ENCODE peak calls at places on chromosomes 2 and 18, in four cellular contexts. One of them, this sample, is unnamed. For H3K4me1, the result is how much of the 10 kb centered on the place peaks cover.

GRCh38 chr18:69736731-69737130 is 210.9 kb downstream of the CD226 start:
- DNase-seq in sigmoid colon: no peak
- DNase-seq in cardiac muscle cell: no peak
- DNase-seq in OCI-LY7: no peak
- DNase-seq in this sample: no peak

GRCh38 chr2:187581125-187581896 is 27.1 kb upstream of the TFPI start:
- DNase-seq in sigmoid colon: no peak
- DNase-seq in cardiac muscle cell: peak
- DNase-seq in OCI-LY7: peak
- DNase-seq in this sample: no peak

GRCh38 chr2:71423817-71424420 is 29.4 kb upstream of the DYSF start:
- DNase-seq in sigmoid colon: no peak
- DNase-seq in cardiac muscle cell: peak
- DNase-seq in OCI-LY7: no peak
- DNase-seq in this sample: no peak

GRCh38 chr2:240362216-240362755 is 73.2 kb upstream of the GPC1 start:
- DNase-seq in sigmoid colon: no peak
- DNase-seq in cardiac muscle cell: no peak
- DNase-seq in OCI-LY7: no peak
- DNase-seq in this sample: peak

GRCh38 chr2:26584191-26584590 is 57.0 kb downstream of the CIB4 start:
- DNase-seq in sigmoid colon: no peak
- DNase-seq in cardiac muscle cell: no peak
- DNase-seq in OCI-LY7: no peak
- DNase-seq in this sample: no peak

GRCh38 chr2:207219036-207219435 is 53.3 kb upstream of the KLF7 start:
- DNase-seq in sigmoid colon: no peak
- DNase-seq in cardiac muscle cell: no peak
- DNase-seq in OCI-LY7: no peak
- DNase-seq in this sample: no peak

GRCh38 chr2:134636714-134637113 is 82.1 kb downstream of the TMEM163 start:
- DNase-seq in sigmoid colon: no peak
- DNase-seq in cardiac muscle cell: no peak
- DNase-seq in OCI-LY7: no peak
- DNase-seq in this sample: no peak

GRCh38 chr2:212013656-212014055 is 524.9 kb downstream of the ERBB4 start:
- DNase-seq in sigmoid colon: no peak
- DNase-seq in cardiac muscle cell: no peak
- DNase-seq in OCI-LY7: no peak
- DNase-seq in this sample: no peak

GRCh38 chr18:5456577-5457466 is 87.0 kb downstream of the EPB41L3 start:
- DNase-seq in sigmoid colon: peak
- DNase-seq in cardiac muscle cell: peak
- DNase-seq in OCI-LY7: peak
- DNase-seq in this sample: no peak

GRCh38 chr2:239566162-239566994 is 165.6 kb upstream of the HDAC4 start:
- DNase-seq in sigmoid colon: peak
- DNase-seq in cardiac muscle cell: no peak
- DNase-seq in OCI-LY7: no peak
- DNase-seq in this sample: peak

GRCh38 chr2:75025633-75026380 is 67.4 kb downstream of the POLE4 start:
- DNase-seq in sigmoid colon: no peak
- DNase-seq in cardiac muscle cell: no peak
- DNase-seq in OCI-LY7: no peak
- DNase-seq in this sample: no peak

GRCh38 chr18:48338915-48339314 is 70.3 kb downstream of the ZBTB7C start:
- DNase-seq in sigmoid colon: no peak
- DNase-seq in cardiac muscle cell: no peak
- DNase-seq in OCI-LY7: no peak
- DNase-seq in this sample: peak

GRCh38 chr18:48975817-48976649 is 25.3 kb upstream of the SMAD7 start:
- DNase-seq in sigmoid colon: no peak
- DNase-seq in cardiac muscle cell: peak
- DNase-seq in OCI-LY7: peak
- DNase-seq in this sample: peak

GRCh38 chr2:68124321-68124720 is 33.4 kb upstream of the PNO1 start:
- DNase-seq in sigmoid colon: no peak
- DNase-seq in cardiac muscle cell: peak
- DNase-seq in OCI-LY7: no peak
- DNase-seq in this sample: no peak

GRCh38 chr18:36187826-36188721 is 777 bp downstream of the MOCOS start:
- DNase-seq in sigmoid colon: no peak
- DNase-seq in cardiac muscle cell: peak
- DNase-seq in OCI-LY7: no peak
- DNase-seq in this sample: peak

GRCh38 chr2:150279673-150280072 is 207.8 kb downstream of the RND3 start:
- DNase-seq in sigmoid colon: no peak
- DNase-seq in cardiac muscle cell: peak
- DNase-seq in OCI-LY7: no peak
- DNase-seq in this sample: no peak

GRCh38 chr18:57925706-57926105 is 118.3 kb upstream of the NEDD4L start:
- DNase-seq in sigmoid colon: no peak
- DNase-seq in cardiac muscle cell: peak
- DNase-seq in OCI-LY7: no peak
- DNase-seq in this sample: no peak

DNA sequence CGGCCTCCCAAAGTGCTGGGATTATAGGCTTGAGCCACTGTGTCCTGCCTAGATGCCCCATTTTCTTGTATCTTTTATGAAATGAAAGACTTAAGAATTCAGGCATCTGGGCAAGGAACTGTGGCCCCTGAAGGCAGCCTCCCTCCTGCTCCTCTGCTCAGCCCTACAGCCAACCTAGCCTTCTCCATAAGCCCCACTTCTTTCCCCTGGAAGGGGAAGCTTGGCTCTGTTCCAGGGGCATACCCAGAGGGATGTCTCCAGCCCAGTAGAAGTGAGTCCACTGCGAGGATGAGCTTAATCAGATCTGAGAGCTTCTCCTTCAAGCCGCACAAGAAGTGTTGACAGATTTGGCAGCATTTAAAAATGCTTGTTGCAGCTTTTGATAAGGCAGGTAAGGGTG is 39.7 kb downstream of the RHOB start:
- DNase-seq in sigmoid colon: peak
- DNase-seq in cardiac muscle cell: no peak
- DNase-seq in OCI-LY7: no peak
- DNase-seq in this sample: no peak
- H3K4me1 ChIP-seq in sigmoid colon: half or more
- H3K4me1 ChIP-seq in cardiac muscle cell: under half
- H3K4me1 ChIP-seq in OCI-LY7: under half
- H3K4me1 ChIP-seq in this sample: under half

GRCh38 chr18:55247032-55247431 is 287.8 kb upstream of the CCDC68 start:
- DNase-seq in sigmoid colon: no peak
- DNase-seq in cardiac muscle cell: no peak
- DNase-seq in OCI-LY7: no peak
- DNase-seq in this sample: no peak
- H3K4me1 ChIP-seq in sigmoid colon: half or more
- H3K4me1 ChIP-seq in cardiac muscle cell: under half
- H3K4me1 ChIP-seq in OCI-LY7: under half
- H3K4me1 ChIP-seq in this sample: under half

GRCh38 chr2:224577541-224577940 is 7.6 kb downstream of the CUL3 start:
- DNase-seq in sigmoid colon: no peak
- DNase-seq in cardiac muscle cell: no peak
- DNase-seq in OCI-LY7: no peak
- DNase-seq in this sample: no peak

GRCh38 chr2:224573724-224574123 is 11.4 kb downstream of the CUL3 start:
- DNase-seq in sigmoid colon: no peak
- DNase-seq in cardiac muscle cell: no peak
- DNase-seq in OCI-LY7: no peak
- DNase-seq in this sample: no peak

GRCh38 chr2:224576098-224576715 is 9.0 kb downstream of the CUL3 start:
- DNase-seq in sigmoid colon: no peak
- DNase-seq in cardiac muscle cell: no peak
- DNase-seq in OCI-LY7: peak
- DNase-seq in this sample: no peak

GRCh38 chr2:224572338-224572737 is 12.8 kb downstream of the CUL3 start:
- DNase-seq in sigmoid colon: no peak
- DNase-seq in cardiac muscle cell: no peak
- DNase-seq in OCI-LY7: no peak
- DNase-seq in this sample: no peak

GRCh38 chr2:224574423-224575084 is 10.6 kb downstream of the CUL3 start:
- DNase-seq in sigmoid colon: no peak
- DNase-seq in cardiac muscle cell: no peak
- DNase-seq in OCI-LY7: peak
- DNase-seq in this sample: no peak
- H3K4me1 ChIP-seq in sigmoid colon: half or more
- H3K4me1 ChIP-seq in cardiac muscle cell: under half
- H3K4me1 ChIP-seq in OCI-LY7: half or more
- H3K4me1 ChIP-seq in this sample: half or more

GRCh38 chr2:9150568-9150900 is 56.1 kb upstream of the ASAP2 start:
- DNase-seq in sigmoid colon: peak
- DNase-seq in cardiac muscle cell: no peak
- DNase-seq in OCI-LY7: no peak
- DNase-seq in this sample: peak

GRCh38 chr2:9152975-9153402 is 53.6 kb upstream of the ASAP2 start:
- DNase-seq in sigmoid colon: peak
- DNase-seq in cardiac muscle cell: peak
- DNase-seq in OCI-LY7: no peak
- DNase-seq in this sample: peak

GRCh38 chr2:9149388-9149660 is 57.3 kb upstream of the ASAP2 start:
- DNase-seq in sigmoid colon: peak
- DNase-seq in cardiac muscle cell: no peak
- DNase-seq in OCI-LY7: no peak
- DNase-seq in this sample: no peak

GRCh38 chr2:9149726-9150567 is 56.7 kb upstream of the ASAP2 start:
- DNase-seq in sigmoid colon: peak
- DNase-seq in cardiac muscle cell: no peak
- DNase-seq in OCI-LY7: no peak
- DNase-seq in this sample: peak

GRCh38 chr2:9150906-9151305 is 55.7 kb upstream of the ASAP2 start:
- DNase-seq in sigmoid colon: peak
- DNase-seq in cardiac muscle cell: no peak
- DNase-seq in OCI-LY7: no peak
- DNase-seq in this sample: peak
- H3K4me1 ChIP-seq in sigmoid colon: under half
- H3K4me1 ChIP-seq in cardiac muscle cell: under half
- H3K4me1 ChIP-seq in OCI-LY7: under half
- H3K4me1 ChIP-seq in this sample: under half

DNA sequence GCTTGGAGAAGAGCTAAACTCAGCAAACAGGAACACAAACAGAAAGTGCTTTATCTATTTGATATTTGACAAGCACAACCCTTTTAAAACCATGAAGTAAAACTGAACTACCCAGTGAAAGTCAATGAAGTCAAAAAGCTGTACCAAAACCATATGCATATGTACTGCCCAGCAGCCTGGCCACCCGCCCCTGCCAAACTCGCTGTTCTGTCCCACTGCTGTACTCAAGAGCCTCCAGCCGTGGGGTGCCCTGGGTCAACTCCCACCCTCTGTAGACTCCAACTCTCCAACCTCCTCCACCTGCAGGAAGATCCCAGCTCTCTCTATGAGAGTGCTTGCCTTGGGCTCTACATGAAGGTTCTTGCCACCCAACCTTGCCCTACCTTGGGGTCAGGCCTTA is 268.2 kb downstream of the AGPS start:
- DNase-seq in sigmoid colon: no peak
- DNase-seq in cardiac muscle cell: no peak
- DNase-seq in OCI-LY7: no peak
- DNase-seq in this sample: no peak
- H3K4me1 ChIP-seq in sigmoid colon: under half
- H3K4me1 ChIP-seq in cardiac muscle cell: under half
- H3K4me1 ChIP-seq in OCI-LY7: under half
- H3K4me1 ChIP-seq in this sample: under half

GRCh38 chr2:37779611-37780010 is 108.2 kb upstream of the CDC42EP3 start:
- DNase-seq in sigmoid colon: no peak
- DNase-seq in cardiac muscle cell: no peak
- DNase-seq in OCI-LY7: no peak
- DNase-seq in this sample: no peak

GRCh38 chr2:37776487-37776886 is 105.0 kb upstream of the CDC42EP3 start:
- DNase-seq in sigmoid colon: no peak
- DNase-seq in cardiac muscle cell: peak
- DNase-seq in OCI-LY7: no peak
- DNase-seq in this sample: no peak

GRCh38 chr2:37781028-37781427 is 109.6 kb upstream of the CDC42EP3 start:
- DNase-seq in sigmoid colon: no peak
- DNase-seq in cardiac muscle cell: peak
- DNase-seq in OCI-LY7: no peak
- DNase-seq in this sample: no peak

GRCh38 chr2:37780097-37780676 is 108.7 kb upstream of the CDC42EP3 start:
- DNase-seq in sigmoid colon: no peak
- DNase-seq in cardiac muscle cell: no peak
- DNase-seq in OCI-LY7: no peak
- DNase-seq in this sample: no peak

GRCh38 chr2:37779123-37779522 is 107.7 kb upstream of the CDC42EP3 start:
- DNase-seq in sigmoid colon: no peak
- DNase-seq in cardiac muscle cell: no peak
- DNase-seq in OCI-LY7: no peak
- DNase-seq in this sample: no peak
- H3K4me1 ChIP-seq in sigmoid colon: half or more
- H3K4me1 ChIP-seq in cardiac muscle cell: under half
- H3K4me1 ChIP-seq in OCI-LY7: under half
- H3K4me1 ChIP-seq in this sample: under half

GRCh38 chr2:126668254-126668653 is 12.3 kb downstream of the GYPC start:
- DNase-seq in sigmoid colon: no peak
- DNase-seq in cardiac muscle cell: peak
- DNase-seq in OCI-LY7: no peak
- DNase-seq in this sample: no peak
- H3K4me1 ChIP-seq in sigmoid colon: half or more
- H3K4me1 ChIP-seq in cardiac muscle cell: under half
- H3K4me1 ChIP-seq in OCI-LY7: under half
- H3K4me1 ChIP-seq in this sample: under half

GRCh38 chr2:159608108-159608507 is 8.2 kb downstream of the BAZ2B start:
- DNase-seq in sigmoid colon: no peak
- DNase-seq in cardiac muscle cell: no peak
- DNase-seq in OCI-LY7: no peak
- DNase-seq in this sample: no peak
- H3K4me1 ChIP-seq in sigmoid colon: half or more
- H3K4me1 ChIP-seq in cardiac muscle cell: half or more
- H3K4me1 ChIP-seq in OCI-LY7: under half
- H3K4me1 ChIP-seq in this sample: under half